ENCODE peak calls at places on chromosomes 1 and 21, in five cellular contexts. D is SK-N-SH, M is GM12878, T is HepG2, Q is K562. V is an unnamed sample.

GRCh38 chr1:63723618-63724017 is 50.2 kb upstream of the ROR1 start:
- DNase-seq in D (no peak), M (no peak), T (no peak), Q (no peak), V (no peak)

GRCh38 chr1:43836267-43836951 is 97.2 kb upstream of the ARTN start:
- DNase-seq in D (peak; percentile 85), M (peak; percentile 88), T (peak; percentile 55), Q (peak; percentile 70), V (no peak)

GRCh38 chr1:89381617-89382016 is 17.8 kb downstream of the GBP6 start:
- DNase-seq in D (no peak), M (no peak), T (peak; percentile 10), Q (no peak), V (no peak)

GRCh38 chr1:243495442-243496172 is 239.8 kb downstream of the SDCCAG8 start:
- DNase-seq in D (no peak), M (no peak), T (no peak), Q (no peak), V (no peak)

GRCh38 chr1:167546935-167547334 is 6.6 kb downstream of the CREG1 start:
- DNase-seq in D (no peak), M (no peak), T (no peak), Q (no peak), V (no peak)

GRCh38 chr21:46156678-46157077 is 1.3 kb upstream of the FTCD start:
- DNase-seq in D (no peak), M (no peak), T (no peak), Q (no peak), V (no peak)

GRCh38 chr1:103514920-103515503 is 10.5 kb upstream of the RNPC3 start:
- DNase-seq in D (peak; percentile 9), M (peak; percentile 35), T (peak; percentile 28), Q (peak; percentile 14), V (peak; percentile 35)

GRCh38 chr1:165114022-165114888 is 242.3 kb downstream of the LMX1A start:
- DNase-seq in D (peak; percentile 41), M (no peak), T (peak; percentile 35), Q (peak; percentile 45), V (peak; percentile 44)

GRCh38 chr1:119646521-119647227 is 1.4 kb downstream of the ZNF697 start:
- DNase-seq in D (no peak), M (no peak), T (no peak), Q (peak; percentile 26), V (no peak)

DNA sequence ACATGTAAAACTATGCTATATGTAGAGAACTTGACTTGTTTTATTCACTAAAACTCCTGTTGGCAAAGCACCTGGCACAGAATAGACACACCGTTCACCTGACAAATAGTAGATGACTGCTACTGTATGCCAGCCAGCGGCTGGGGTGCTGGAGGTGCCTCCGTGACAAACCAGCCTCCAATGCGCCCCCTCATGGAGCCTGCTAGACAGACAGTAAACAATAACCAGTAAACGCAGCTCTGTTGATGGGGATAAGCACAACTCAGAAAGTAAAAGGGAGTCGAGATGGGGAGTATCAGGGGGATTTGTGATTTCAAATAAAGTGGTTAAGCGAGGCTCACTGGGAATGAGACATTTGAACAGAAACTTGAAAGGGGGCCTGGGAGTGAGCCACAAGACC is 107.2 kb downstream of the PRDM2 start:
- DNase-seq in D (peak; percentile 46), M (no peak), T (peak; percentile 27), Q (peak; percentile 59), V (peak; percentile 12)
- H4K20me1 ChIP-seq in D (no peaks in the 10 kb centered on the region), M (no peaks in the 10 kb centered on the region), T (peaks cover 4% of the 10 kb centered on the region), Q (peaks cover 50% of the 10 kb centered on the region), V (no peaks in the 10 kb centered on the region)

GRCh38 chr1:29991025-29991424 is 732.4 kb downstream of the MATN1 start:
- DNase-seq in D (peak; percentile 41), M (no peak), T (no peak), Q (peak; percentile 67), V (no peak)
- TF ChIP-seq ZBTB33 in D (no peak), M (no peak), T (no peak), Q (no peak), V (no peak)

GRCh38 chr1:241846375-241846774 is 1.6 kb upstream of the EXO1 start:
- DNase-seq in D (no peak), M (no peak), T (no peak), Q (no peak), V (no peak)
- H2AFZ ChIP-seq in D (no peak overlapping the region), M (no peak overlapping the region), T (no peak overlapping the region), Q (peak overlapping the region; percentile 99), V (no peak overlapping the region)

GRCh38 chr1:151047925-151048644 is 534 bp downstream of the C1orf56 start:
- DNase-seq in D (peak; percentile 79), M (no peak), T (peak; percentile 58), Q (peak; percentile 45), V (no peak)
- H4K20me1 ChIP-seq in D (no peaks in the 10 kb centered on the region), M (no peaks in the 10 kb centered on the region), T (no peaks in the 10 kb centered on the region), Q (no peaks in the 10 kb centered on the region), V (no peaks in the 10 kb centered on the region)

GRCh38 chr1:8228253-8228652 is 89.7 kb upstream of the SLC45A1 start:
- DNase-seq in D (no peak), M (no peak), T (no peak), Q (peak; percentile 3), V (no peak)
- TF ChIP-seq ZBTB33 in D (no peak), M (no peak), T (no peak), Q (no peak), V (no peak)

GRCh38 chr1:12480031-12480430 is 138.0 kb downstream of the DHRS3 start:
- DNase-seq in D (no peak), M (no peak), T (no peak), Q (no peak), V (no peak)

GRCh38 chr1:12479311-12479710 is 138.7 kb downstream of the DHRS3 start:
- DNase-seq in D (no peak), M (no peak), T (no peak), Q (no peak), V (no peak)

GRCh38 chr1:12480748-12481362 is 137.2 kb downstream of the DHRS3 start:
- DNase-seq in D (no peak), M (no peak), T (no peak), Q (no peak), V (peak; percentile 85)

GRCh38 chr1:12482999-12483398 is 135.0 kb downstream of the DHRS3 start:
- DNase-seq in D (no peak), M (no peak), T (no peak), Q (no peak), V (no peak)

GRCh38 chr1:12481928-12482327 is 136.1 kb downstream of the DHRS3 start:
- DNase-seq in D (no peak), M (no peak), T (no peak), Q (no peak), V (no peak)
- H2AFZ ChIP-seq in D (no peak overlapping the region), M (no peak overlapping the region), T (no peak overlapping the region), Q (no peak overlapping the region), V (no peak overlapping the region)